ENCODE peak calls at places on chromosomes 12 and 14, in four cellular contexts. V is HepG2, J is K562, R is GM12878. B is an unnamed sample.

GRCh38 chr12:113296557-113297213 is 38.2 kb downstream of the SLC8B1 start:
- DNase-seq in J (no peak), R (no peak), V (no peak), B (no peak)

GRCh38 chr12:113057565-113058485 is 1.3 kb downstream of the DTX1 start:
- DNase-seq in J (no peak), R (no peak), V (no peak), B (peak; percentile 60)

GRCh38 chr12:42815068-42815467 is 225.5 kb upstream of the PRICKLE1 start:
- DNase-seq in V (no peak), R (no peak), J (no peak), B (no peak)

GRCh38 chr14:101034986-101035385 is 131.5 kb upstream of the RTL1 start:
- DNase-seq in V (no peak), J (no peak), R (no peak), B (no peak)

GRCh38 chr14:59870277-59871165 is at the start of gene RTN1:
- DNase-seq in J (peak; percentile 5), R (no peak), V (no peak), B (peak; percentile 23)

GRCh38 chr12:10147714-10148403 is 17.9 kb upstream of the CLEC7A start:
- DNase-seq in J (no peak), R (no peak), V (no peak), B (no peak)

GRCh38 chr14:67572608-67573007 is 27.5 kb downstream of the PIGH start:
- DNase-seq in V (no peak), J (no peak), R (no peak), B (no peak)

GRCh38 chr12:13900718-13901117 is 80.7 kb downstream of the GRIN2B start:
- DNase-seq in R (no peak), V (no peak), J (no peak), B (no peak)

GRCh38 chr14:103629503-103630121 is 601 bp downstream of the KLC1 start:
- DNase-seq in R (no peak), J (peak; percentile 62), V (no peak), B (no peak)

GRCh38 chr12:48934312-48934706 is 9.0 kb upstream of the FKBP11 start:
- DNase-seq in V (peak; percentile 23), J (peak; percentile 31), R (no peak), B (no peak)

GRCh38 chr14:22871200-22871961 is at the start of gene LRP10:
- DNase-seq in V (peak; percentile 95), R (peak; percentile 78), J (peak; percentile 97), B (peak; percentile 94)

GRCh38 chr14:21087294-21088091 is 11.0 kb downstream of the ZNF219 start:
- DNase-seq in J (no peak), R (no peak), V (no peak), B (no peak)

GRCh38 chr14:103156733-103157411 is 33.6 kb downstream of the TNFAIP2 start:
- DNase-seq in V (no peak), J (no peak), R (no peak), B (no peak)

GRCh38 chr12:48717252-48717695 is 767 bp upstream of the CCNT1 start:
- DNase-seq in R (peak; percentile 9), J (peak; percentile 35), V (no peak), B (no peak)

GRCh38 chr14:100275214-100275613 is 31.0 kb downstream of the SLC25A29 start:
- DNase-seq in R (no peak), J (no peak), V (no peak), B (no peak)

GRCh38 chr12:17139926-17140325 is 534.0 kb upstream of the LMO3 start:
- DNase-seq in R (no peak), V (no peak), J (no peak), B (no peak)

GRCh38 chr12:120709976-120710804 is at the start of gene UNC119B:
- DNase-seq in R (no peak), J (peak; percentile 75), V (no peak), B (peak; percentile 82)

GRCh38 chr12:49126852-49127763 is 4.1 kb downstream of the TUBA1B start:
- DNase-seq in V (no peak), R (no peak), J (peak; percentile 51), B (no peak)

GRCh38 chr12:131281016-131281415 is 327.3 kb downstream of the ADGRD1 start:
- DNase-seq in V (no peak), J (no peak), R (no peak), B (no peak)

GRCh38 chr12:114407034-114407420 is 1.1 kb upstream of the TBX5 start:
- DNase-seq in J (no peak), R (no peak), V (no peak), B (no peak)

GRCh38 chr12:116674643-116675183 is 63.2 kb downstream of the SPRING1 start:
- DNase-seq in V (no peak), J (no peak), R (no peak), B (no peak)

GRCh38 chr12:50182461-50182860 is 15.3 kb upstream of the CERS5 start:
- DNase-seq in J (no peak), V (no peak), R (no peak), B (no peak)

GRCh38 chr14:36096090-36096489 is 80.4 kb downstream of the PTCSC3 start:
- DNase-seq in V (no peak), R (no peak), J (no peak), B (no peak)

GRCh38 chr14:104297313-104297704 is 158.9 kb downstream of the KIF26A start:
- DNase-seq in R (no peak), J (no peak), V (no peak), B (no peak)

GRCh38 chr12:119704065-119704747 is 36.3 kb downstream of the PRKAB1 start:
- DNase-seq in R (no peak), J (no peak), V (no peak), B (no peak)

GRCh38 chr12:45407188-45407850 is 191.4 kb downstream of the ANO6 start:
- DNase-seq in V (no peak), R (no peak), J (peak; percentile 16), B (no peak)

GRCh38 chr12:25811656-25812126 is 146.8 kb upstream of the RASSF8 start:
- DNase-seq in R (peak; percentile 52), J (no peak), V (no peak), B (no peak)
- TF ChIP-seq BRCA1 in R (no peak), J (no peak), V (no peak), B (no peak)

GRCh38 chr14:61695695-61696527 is 598 bp downstream of the HIF1A start:
- DNase-seq in V (peak; percentile 45), R (no peak), J (peak; percentile 64), B (no peak)

GRCh38 chr14:61699092-61699491 is 3.8 kb downstream of the HIF1A start:
- DNase-seq in V (no peak), J (peak; percentile 11), R (no peak), B (no peak)

GRCh38 chr14:61698216-61698980 is 3.1 kb downstream of the HIF1A start:
- DNase-seq in J (peak; percentile 46), V (no peak), R (no peak), B (no peak)

GRCh38 chr14:61694830-61695694 is at the start of gene HIF1A:
- DNase-seq in J (peak; percentile 96), V (peak; percentile 93), R (peak; percentile 96), B (peak; percentile 97)

DNA sequence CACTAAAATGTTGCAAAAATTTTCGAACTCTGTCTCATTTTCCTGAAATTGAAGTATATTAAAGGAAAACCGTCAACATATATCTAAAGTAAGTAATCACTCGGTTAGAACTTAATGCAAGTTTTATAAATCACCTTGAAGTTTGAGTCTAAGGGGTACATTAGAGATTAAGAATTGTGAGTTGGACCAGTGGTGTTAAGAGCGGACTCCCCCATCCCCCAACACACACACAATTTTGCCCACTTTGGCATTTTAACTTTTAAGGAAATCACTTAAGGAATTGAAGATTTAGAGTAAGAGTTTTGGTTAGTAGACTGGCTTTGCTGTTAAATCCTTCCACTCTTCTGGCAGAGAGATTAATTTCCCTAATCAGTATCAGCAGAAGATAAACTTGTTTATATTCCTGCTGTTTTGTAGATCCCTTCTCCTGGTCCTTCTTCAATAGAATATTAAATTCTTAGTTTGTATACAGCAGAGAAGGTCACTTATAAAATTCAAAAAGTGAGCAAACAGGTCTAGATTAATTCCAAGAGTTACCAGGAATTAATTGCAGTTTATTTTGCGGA is 1.5 kb downstream of the HIF1A start:
- DNase-seq in J (no peak), V (no peak), R (no peak), B (no peak)
- TF ChIP-seq BRCA1 in J (no peak), V (no peak), R (no peak), B (no peak)

GRCh38 chr14:70784886-70785285 is 24.4 kb downstream of the MAP3K9 start:
- DNase-seq in V (no peak), J (no peak), R (no peak), B (no peak)
- TF ChIP-seq BRCA1 in V (no peak), J (no peak), R (no peak), B (no peak)

GRCh38 chr12:111936869-111937268 is 76.1 kb downstream of the TMEM116 start:
- DNase-seq in R (no peak), J (no peak), V (no peak), B (no peak)

GRCh38 chr12:111937429-111937828 is 75.5 kb downstream of the TMEM116 start:
- DNase-seq in V (no peak), J (no peak), R (no peak), B (no peak)

GRCh38 chr12:111943929-111944328 is 69.0 kb downstream of the TMEM116 start:
- DNase-seq in J (no peak), R (no peak), V (no peak), B (no peak)

GRCh38 chr12:111942557-111942956 is 70.4 kb downstream of the TMEM116 start:
- DNase-seq in J (no peak), R (no peak), V (no peak), B (no peak)
- TF ChIP-seq BRCA1 in J (no peak), R (no peak), V (no peak), B (no peak)

GRCh38 chr12:68884251-68884650 is 48.7 kb downstream of the CPM start:
- DNase-seq in R (no peak), J (no peak), V (no peak), B (no peak)
- TF ChIP-seq BRCA1 in R (no peak), J (no peak), V (no peak), B (no peak)

DNA sequence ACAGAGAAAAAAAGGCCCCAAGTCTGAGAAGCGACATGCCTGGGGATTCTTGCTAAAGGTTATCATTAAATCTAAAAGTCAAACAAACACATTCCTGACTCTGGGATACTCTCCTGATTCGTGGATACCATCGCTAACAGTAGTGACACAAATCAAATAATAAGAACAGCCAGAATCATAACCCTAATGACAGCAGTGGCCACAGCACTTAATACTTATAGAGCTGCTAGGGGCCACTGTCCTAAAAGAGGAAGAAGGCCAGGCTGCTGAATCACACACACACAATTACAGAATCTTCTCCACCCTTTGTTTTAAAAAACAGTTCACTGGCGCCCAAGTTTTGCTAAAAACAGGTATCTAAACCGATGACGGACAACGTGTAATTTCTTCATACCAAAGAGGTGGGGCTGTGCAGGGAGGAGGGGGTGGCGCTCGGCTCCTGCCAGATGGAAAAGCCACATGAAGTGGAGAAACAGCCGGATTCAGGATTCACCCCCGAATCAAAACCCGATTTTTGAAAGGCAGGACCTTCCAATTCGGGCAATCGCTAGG is 1.1 kb downstream of the CLIP1 start:
- DNase-seq in V (peak; percentile 82), J (peak; percentile 53), R (no peak), B (no peak)
- TF ChIP-seq BRCA1 in V (no peak), J (no peak), R (no peak), B (no peak)